ENCODE peak calls at places on chromosome 9, in six cellular contexts. K is dorsolateral prefrontal cortex, T is mucosa of descending colon, Q is psoas muscle, D is foreskin fibroblast, V is Calu3. I is an unnamed sample.

GRCh38 chr9:137007060-137007815 is 10.9 kb upstream of the CLIC3 start:
- DNase-seq in K (no peak), T (no peak), Q (no peak), D (no peak), V (no peak), I (no peak)

GRCh38 chr9:117278020-117278419 is 136.8 kb downstream of the ASTN2 start:
- DNase-seq in K (no peak), T (no peak), Q (no peak), D (no peak), V (no peak), I (no peak)

GRCh38 chr9:123798203-123798602 is 131.7 kb downstream of the DENND1A start:
- DNase-seq in K (no peak), T (no peak), Q (no peak), D (no peak), V (no peak), I (no peak)

GRCh38 chr9:85208666-85209065 is 533.1 kb downstream of the AGTPBP1 start:
- DNase-seq in K (no peak), T (no peak), Q (no peak), D (no peak), V (no peak), I (no peak)

GRCh38 chr9:127991017-127991756 is 10.4 kb upstream of the EEIG1 start:
- DNase-seq in K (no peak), T (peak), Q (no peak), D (no peak), V (peak), I (no peak)

GRCh38 chr9:135521608-135522095 is 412 bp downstream of the LCN1 start:
- DNase-seq in K (no peak), T (no peak), Q (no peak), D (no peak), V (no peak), I (peak)

GRCh38 chr9:136410500-136411287 is at the start of the genes ENTR1 and PMPCA:
- DNase-seq in K (peak), T (peak), Q (peak), D (peak), V (peak), I (peak)

GRCh38 chr9:20078246-20078645 is 289.4 kb upstream of the SLC24A2 start:
- DNase-seq in K (no peak), T (no peak), Q (no peak), D (no peak), V (no peak), I (no peak)

GRCh38 chr9:8468048-8468600 is 668.5 kb upstream of the DMAC1 start:
- DNase-seq in K (no peak), T (no peak), Q (no peak), D (no peak), V (no peak), I (no peak)

GRCh38 chr9:135281151-135281550 is 193.7 kb downstream of the OLFM1 start:
- DNase-seq in K (no peak), T (peak), Q (no peak), D (no peak), V (no peak), I (no peak)

GRCh38 chr9:92738661-92739081 is 26.0 kb downstream of the BICD2 start:
- DNase-seq in K (peak), T (peak), Q (no peak), D (no peak), V (no peak), I (no peak)

GRCh38 chr9:125397736-125398135 is 136.1 kb downstream of the GAPVD1 start:
- DNase-seq in K (no peak), T (no peak), Q (no peak), D (no peak), V (no peak), I (no peak)

GRCh38 chr9:20189871-20190270 is 401.0 kb upstream of the SLC24A2 start:
- DNase-seq in K (no peak), T (no peak), Q (no peak), D (no peak), V (no peak), I (no peak)

GRCh38 chr9:70049672-70050271 is 6.1 kb downstream of the MAMDC2 start:
- DNase-seq in K (no peak), T (peak), Q (peak), D (peak), V (no peak), I (no peak)

GRCh38 chr9:89945133-89945532 is 340.3 kb downstream of the GADD45G start:
- DNase-seq in K (no peak), T (no peak), Q (no peak), D (no peak), V (no peak), I (no peak)

GRCh38 chr9:84991506-84991855 is 322.0 kb downstream of the NTRK2 start:
- DNase-seq in K (peak), T (no peak), Q (no peak), D (no peak), V (no peak), I (no peak)

GRCh38 chr9:75229605-75230332 is 141.5 kb downstream of the OSTF1 start:
- DNase-seq in K (no peak), T (peak), Q (no peak), D (no peak), V (peak), I (no peak)

GRCh38 chr9:93645921-93646639 is 69.7 kb downstream of the PHF2 start:
- DNase-seq in K (no peak), T (peak), Q (peak), D (no peak), V (no peak), I (no peak)

GRCh38 chr9:89748831-89749499 is 144.2 kb downstream of the GADD45G start:
- DNase-seq in K (no peak), T (no peak), Q (no peak), D (no peak), V (no peak), I (no peak)

GRCh38 chr9:128628471-128629048 is 28.1 kb downstream of the DYNC2I2 start:
- DNase-seq in K (no peak), T (no peak), Q (peak), D (peak), V (no peak), I (no peak)

GRCh38 chr9:105248691-105249090 is 4.2 kb downstream of the SLC44A1 start:
- DNase-seq in K (no peak), T (no peak), Q (no peak), D (no peak), V (no peak), I (no peak)

GRCh38 chr9:3027260-3027659 is 183.4 kb upstream of the PUM3 start:
- DNase-seq in K (no peak), T (no peak), Q (no peak), D (no peak), V (no peak), I (no peak)

GRCh38 chr9:135091545-135091944 is 4.1 kb downstream of the OLFM1 start:
- DNase-seq in K (no peak), T (no peak), Q (no peak), D (no peak), V (no peak), I (no peak)

GRCh38 chr9:71094708-71095251 is 26.6 kb downstream of the TRPM3 start:
- DNase-seq in K (no peak), T (no peak), Q (no peak), D (no peak), V (no peak), I (no peak)

GRCh38 chr9:77975023-77975422 is 56.6 kb downstream of the GNAQ start:
- DNase-seq in K (no peak), T (no peak), Q (no peak), D (no peak), V (no peak), I (no peak)

GRCh38 chr9:127144670-127145458 is 22.4 kb upstream of the ANGPTL2 start:
- DNase-seq in K (no peak), T (no peak), Q (peak), D (no peak), V (no peak), I (no peak)

GRCh38 chr9:87684627-87685204 is 41.2 kb upstream of the CTSL start:
- DNase-seq in K (peak), T (no peak), Q (peak), D (peak), V (peak), I (peak)

GRCh38 chr9:20558609-20559016 is 63.7 kb downstream of the MLLT3 start:
- DNase-seq in K (no peak), T (no peak), Q (no peak), D (peak), V (no peak), I (no peak)

GRCh38 chr9:13033959-13034695 is 245.4 kb downstream of the MPDZ start:
- DNase-seq in K (peak), T (no peak), Q (peak), D (peak), V (peak), I (peak)

GRCh38 chr9:27451207-27451792 is 72.8 kb upstream of the IFNK start:
- DNase-seq in K (no peak), T (no peak), Q (no peak), D (no peak), V (no peak), I (no peak)

GRCh38 chr9:6827370-6827949 is 69.7 kb downstream of the KDM4C start:
- DNase-seq in K (no peak), T (no peak), Q (no peak), D (peak), V (peak), I (no peak)

GRCh38 chr9:93058357-93059096 is at the start of gene SUSD3:
- DNase-seq in K (no peak), T (peak), Q (peak), D (peak), V (peak), I (peak)

GRCh38 chr9:100595391-100596199 is 17.7 kb downstream of the CAVIN4 start:
- DNase-seq in K (peak), T (no peak), Q (no peak), D (peak), V (peak), I (no peak)

GRCh38 chr9:26756881-26757280 is 135.7 kb downstream of the CAAP1 start:
- DNase-seq in K (peak), T (no peak), Q (no peak), D (no peak), V (no peak), I (no peak)

GRCh38 chr9:33908114-33908513 is 91.2 kb downstream of the UBE2R2 start:
- DNase-seq in K (no peak), T (no peak), Q (no peak), D (no peak), V (no peak), I (no peak)

GRCh38 chr9:86598411-86599239 is 244.4 kb upstream of the TUT7 start:
- DNase-seq in K (no peak), T (no peak), Q (no peak), D (no peak), V (no peak), I (no peak)

GRCh38 chr9:26062172-26062571 is 383.9 kb upstream of the TUSC1 start:
- DNase-seq in K (no peak), T (no peak), Q (no peak), D (no peak), V (no peak), I (no peak)

GRCh38 chr9:133803028-133803585 is 65.0 kb upstream of the SARDH start:
- DNase-seq in K (no peak), T (no peak), Q (no peak), D (peak), V (no peak), I (no peak)

GRCh38 chr9:136059851-136060670 is 35.0 kb downstream of the NACC2 start:
- DNase-seq in K (peak), T (no peak), Q (peak), D (peak), V (no peak), I (no peak)

GRCh38 chr9:79707589-79707988 is 135.8 kb downstream of the TLE4 start:
- DNase-seq in K (no peak), T (no peak), Q (no peak), D (no peak), V (no peak), I (no peak)

DNA sequence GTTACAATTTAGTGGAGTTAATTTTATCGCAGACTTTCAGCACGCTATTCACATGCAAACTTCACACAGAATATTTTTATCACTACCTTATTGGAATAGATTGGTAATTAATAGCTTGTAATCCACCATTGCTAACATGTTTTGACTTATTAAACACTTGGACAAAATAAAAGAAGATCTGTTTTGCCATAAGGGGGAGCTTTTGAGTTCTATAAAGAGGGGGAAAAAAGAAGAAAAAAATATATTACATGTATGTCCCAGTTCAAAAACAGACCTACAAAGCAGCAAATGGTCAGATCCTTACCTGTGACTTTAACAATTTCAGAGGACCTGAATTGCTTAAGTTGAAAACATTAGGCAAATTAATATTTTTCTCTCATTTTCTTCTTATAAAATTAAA is 1.2 kb upstream of the PAPPA start:
- DNase-seq in K (no peak), T (no peak), Q (no peak), D (peak), V (no peak), I (no peak)
- TF ChIP-seq CTCF in K (peak), T (no peak), Q (peak), D (peak), V (no peak), I (no peak)

DNA sequence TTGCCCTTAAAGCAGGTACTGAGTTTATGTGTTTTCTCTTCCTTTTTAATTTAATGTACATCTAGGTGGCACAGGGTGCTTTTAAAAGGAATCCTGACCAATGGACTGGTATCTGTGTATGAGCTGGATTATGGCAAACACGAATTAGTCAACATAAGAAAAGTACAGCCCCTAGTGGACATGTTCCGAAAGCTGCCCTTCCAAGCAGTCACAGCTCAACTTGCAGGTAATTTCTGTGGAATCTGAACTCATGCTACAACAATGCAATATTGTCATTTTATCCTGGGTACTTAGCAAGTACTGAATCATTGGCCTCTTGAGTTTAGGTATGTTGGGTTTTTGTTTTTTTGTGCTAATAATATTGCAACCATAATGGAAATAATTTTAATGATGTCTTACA is 14.4 kb upstream of the TMOD1 start:
- DNase-seq in K (no peak), T (no peak), Q (no peak), D (no peak), V (no peak), I (no peak)
- TF ChIP-seq CTCF in K (no peak), T (no peak), Q (peak), D (peak), V (no peak), I (no peak)

DNA sequence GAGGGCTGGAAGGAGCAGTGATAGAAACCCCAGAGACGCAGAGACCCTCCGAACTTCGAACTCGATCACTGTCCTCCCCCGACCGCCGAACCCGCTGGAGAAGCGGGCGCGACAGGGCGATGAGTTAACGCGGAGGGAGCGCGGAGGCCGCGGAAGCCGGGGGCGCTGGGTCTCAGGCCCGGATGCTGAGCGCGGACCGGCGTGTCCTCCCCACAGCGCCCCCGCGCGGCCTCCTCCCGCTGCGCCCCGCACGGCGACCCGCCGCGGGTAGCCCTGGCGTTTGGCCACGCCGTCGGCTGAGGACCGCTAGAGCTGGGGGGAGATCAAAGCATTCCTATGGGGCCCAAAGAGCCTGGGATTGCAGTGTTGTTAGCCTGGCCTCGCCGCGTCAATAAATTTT is 7.7 kb upstream of the DMRT2 start:
- DNase-seq in K (no peak), T (peak), Q (peak), D (peak), V (no peak), I (no peak)
- TF ChIP-seq CTCF in K (no peak), T (peak), Q (peak), D (no peak), V (no peak), I (no peak)

GRCh38 chr9:37034320-37034937 is 361 bp upstream of the PAX5 start:
- DNase-seq in K (no peak), T (peak), Q (peak), D (peak), V (no peak), I (no peak)
- TF ChIP-seq CTCF in K (no peak), T (no peak), Q (no peak), D (no peak), V (no peak), I (no peak)

DNA sequence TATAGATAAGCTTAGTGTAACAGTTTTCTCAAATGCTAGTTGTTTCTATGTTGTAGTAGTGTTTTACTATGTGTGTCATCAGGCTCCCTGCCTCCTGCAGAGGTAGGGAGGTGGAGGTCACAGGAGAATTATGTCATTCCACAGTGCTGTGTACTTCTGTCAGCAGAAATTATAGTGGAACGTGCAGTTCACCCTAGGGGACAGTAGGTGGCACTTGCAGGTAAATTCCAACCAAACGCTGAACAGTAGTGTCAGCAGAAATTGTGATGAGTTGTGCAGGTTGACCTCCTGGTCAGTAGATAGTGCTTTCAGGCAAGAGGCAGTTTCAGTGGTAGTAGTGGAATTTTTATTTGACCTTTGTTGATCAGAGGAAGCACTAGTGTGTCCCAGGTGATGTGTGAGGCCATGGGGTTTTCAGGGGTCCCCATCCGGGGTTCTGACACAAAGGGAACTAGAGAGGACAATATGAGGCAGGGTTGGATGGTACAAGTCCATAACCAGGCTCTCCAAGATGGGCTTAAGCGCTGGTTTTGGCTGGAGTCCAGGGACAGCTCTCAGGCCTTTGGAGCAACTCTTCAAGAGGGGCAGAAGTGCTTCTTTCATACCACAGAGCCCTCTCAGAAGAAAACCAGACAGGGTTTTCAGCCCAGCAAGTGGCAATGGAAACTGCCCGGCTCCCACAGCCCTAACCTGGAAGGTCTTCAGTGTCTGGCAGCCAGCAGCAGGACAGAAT is 402.9 kb downstream of the CYLC2 start:
- DNase-seq in K (peak), T (no peak), Q (no peak), D (no peak), V (peak), I (no peak)
- TF ChIP-seq CTCF in K (peak), T (peak), Q (peak), D (peak), V (peak), I (no peak)

I was measured in omental fat pad.